ENCODE peak calls at places on chromosomes 13 and 19, in six cellular contexts. B is neural progenitor cell; U is stimulated activated CD4-positive, alpha-beta T cell treated with anti-CD3 and anti-CD28 coated beads, TNF-alpha, amount 100 ng/mL, for 1 hour; E is DMS79 treated with DMSO at 0.1 percent for 48 hours; J is WTC11; Y is EL. C is an unnamed sample.

GRCh38 chr13:20270163-20270865 is 38.2 kb upstream of the GJB6 start:
- DNase-seq in B (no peak), J (no peak), Y (no peak), E (no peak), U (no peak), C (no peak)

GRCh38 chr19:14375055-14375581 is 6.1 kb upstream of the ADGRE5 start:
- DNase-seq in E (no peak), U (no peak), Y (no peak), J (no peak), B (no peak), C (peak; percentile 70)

GRCh38 chr13:46544208-46544607 is 8.8 kb upstream of the LRCH1 start:
- DNase-seq in E (no peak), J (no peak), B (no peak), U (no peak), Y (no peak), C (no peak)

GRCh38 chr19:3483226-3483628 is at the start of gene SMIM44:
- DNase-seq in J (no peak), E (no peak), U (no peak), Y (no peak), B (no peak), C (no peak)

GRCh38 chr13:31545616-31546015 is 193.7 kb upstream of the RXFP2 start:
- DNase-seq in J (no peak), U (no peak), B (no peak), E (no peak), Y (peak; percentile 55), C (no peak)

GRCh38 chr19:3080281-3080680 is 13.9 kb upstream of the GNA11 start:
- DNase-seq in Y (peak; percentile 43), E (no peak), B (no peak), U (no peak), J (no peak), C (no peak)

GRCh38 chr19:5002143-5002542 is 33.2 kb downstream of the KDM4B start:
- DNase-seq in E (no peak), J (no peak), Y (peak; percentile 81), U (no peak), B (no peak), C (no peak)

GRCh38 chr13:48901786-48902185 is 73.9 kb upstream of the FNDC3A start:
- DNase-seq in Y (no peak), E (no peak), B (no peak), J (no peak), U (no peak), C (no peak)

GRCh38 chr13:97386832-97387486 is 47.0 kb upstream of the RAP2A start:
- DNase-seq in B (no peak), E (no peak), Y (no peak), J (no peak), U (no peak), C (no peak)

GRCh38 chr19:34960940-34961679 is 2.9 kb downstream of the ZNF792 start:
- DNase-seq in B (no peak), J (no peak), E (no peak), Y (peak; percentile 45), U (no peak), C (no peak)

GRCh38 chr13:98839826-98840769 is 87.6 kb upstream of the SLC15A1 start:
- DNase-seq in J (peak; percentile 78), B (peak; percentile 85), E (no peak), U (peak; percentile 19), Y (peak; percentile 55), C (no peak)

GRCh38 chr19:50835785-50836542 is 2.6 kb upstream of the KLK15 start:
- DNase-seq in B (peak; percentile 79), J (peak; percentile 81), Y (peak; percentile 66), E (peak; percentile 11), U (peak; percentile 61), C (peak; percentile 48)

GRCh38 chr13:54705738-54706137 is 1677.1 kb downstream of the OLFM4 start:
- DNase-seq in B (peak; percentile 43), J (no peak), E (no peak), Y (no peak), U (no peak), C (no peak)

C was measured in activated CD8-positive, alpha-beta memory T cell treated with anti-CD3 and anti-CD28 coated beads for 1 hour.